ENCODE peak calls at places on chromosomes 3 and 15, in four cellular contexts. J is NCI-H774; O is activated CD4-positive, CD25-positive, alpha-beta regulatory T cell; A is NCI-H2081 treated with DMSO at 0.1 percent for 48 hours. H is an unnamed sample.

GRCh38 chr3:13507247-13507790 is 27.2 kb downstream of the HDAC11 start:
- DNase-seq in J (no peak), O (no peak), A (no peak), H (no peak)

GRCh38 chr3:107441617-107442016 is 64.4 kb downstream of the CCDC54 start:
- DNase-seq in O (no peak), J (no peak), A (no peak), H (no peak)

GRCh38 chr3:71512000-71512399 is 71.5 kb downstream of the FOXP1 start:
- DNase-seq in J (no peak), A (no peak), O (peak), H (no peak)

GRCh38 chr3:30649572-30650310 is 43.3 kb downstream of the TGFBR2 start:
- DNase-seq in A (no peak), O (no peak), J (no peak), H (no peak)

GRCh38 chr15:68843425-68844311 is 23.0 kb upstream of the ANP32A start:
- DNase-seq in J (no peak), O (no peak), A (no peak), H (no peak)

GRCh38 chr15:85112997-85113396 is 131.3 kb downstream of the PDE8A start:
- DNase-seq in A (no peak), J (no peak), O (no peak), H (no peak)

GRCh38 chr3:111359261-111360030 is 182.6 kb upstream of the CD96 start:
- DNase-seq in A (no peak), J (no peak), O (no peak), H (no peak)

GRCh38 chr3:176430244-176430893 is 766.9 kb downstream of the TBL1XR1 start:
- DNase-seq in J (peak), O (no peak), A (peak), H (peak)

GRCh38 chr3:15361494-15362214 is 29.3 kb upstream of the SH3BP5 start:
- DNase-seq in A (no peak), J (no peak), O (no peak), H (no peak)

GRCh38 chr3:2156244-2156847 is 57.7 kb downstream of the CNTN4 start:
- DNase-seq in A (no peak), J (no peak), O (no peak), H (no peak)

GRCh38 chr3:40713306-40713705 is 188.5 kb downstream of the ZNF621 start:
- DNase-seq in O (no peak), J (no peak), A (no peak), H (no peak)

GRCh38 chr15:96066852-96067490 is 263.5 kb upstream of the NR2F2 start:
- DNase-seq in A (no peak), O (no peak), J (no peak), H (no peak)

GRCh38 chr15:38688761-38689160 is 124.1 kb upstream of the RASGRP1 start:
- DNase-seq in A (no peak), J (no peak), O (peak), H (no peak)

GRCh38 chr3:38657369-38657768 is 7.9 kb upstream of the SCN5A start:
- DNase-seq in O (no peak), A (no peak), J (no peak), H (no peak)

GRCh38 chr15:81301385-81301784 is 22.6 kb downstream of the STARD5 start:
- DNase-seq in A (no peak), O (no peak), J (no peak), H (no peak)

GRCh38 chr3:187900961-187901755 is 155.9 kb upstream of the BCL6 start:
- DNase-seq in O (no peak), J (peak), A (no peak), H (no peak)

GRCh38 chr15:74598126-74598842 is 17.4 kb upstream of the CLK3 start:
- DNase-seq in J (peak), O (peak), A (no peak), H (peak)

GRCh38 chr15:38069001-38069400 is 134.6 kb downstream of the TMCO5A start:
- DNase-seq in O (no peak), J (no peak), A (no peak), H (no peak)

GRCh38 chr15:93029613-93030429 is 59.2 kb downstream of the RGMA start:
- DNase-seq in A (no peak), O (no peak), J (no peak), H (no peak)

GRCh38 chr3:85790445-85791030 is 831.7 kb downstream of the CADM2 start:
- DNase-seq in A (no peak), J (no peak), O (no peak), H (no peak)

GRCh38 chr3:139629033-139629432 is 48.7 kb downstream of the NMNAT3 start:
- DNase-seq in O (no peak), J (no peak), A (no peak), H (peak)

GRCh38 chr3:32423956-32424558 is 32.4 kb downstream of the CMTM7 start:
- DNase-seq in J (no peak), A (no peak), O (peak), H (no peak)

GRCh38 chr15:92944946-92945521 is 44.9 kb downstream of the CHD2 start:
- DNase-seq in O (no peak), J (no peak), A (no peak), H (no peak)

GRCh38 chr3:152436707-152437615 is 168.2 kb downstream of the MBNL1 start:
- DNase-seq in O (no peak), J (no peak), A (peak), H (no peak)

GRCh38 chr3:41907330-41908073 is 54.4 kb downstream of the ULK4 start:
- DNase-seq in J (no peak), A (no peak), O (no peak), H (no peak)

GRCh38 chr3:37779289-37780152 is 82.2 kb upstream of the CTDSPL start:
- DNase-seq in A (no peak), J (peak), O (no peak), H (peak)

GRCh38 chr3:126889276-126890201 is 93.4 kb upstream of the PLXNA1 start:
- DNase-seq in A (no peak), O (no peak), J (no peak), H (peak)

GRCh38 chr3:52056521-52056967 is at the start of gene DUSP7:
- DNase-seq in J (peak), O (peak), A (no peak), H (peak)

GRCh38 chr15:63049747-63050439 is 7.3 kb downstream of the TPM1 start:
- DNase-seq in J (no peak), O (no peak), A (no peak), H (no peak)

GRCh38 chr15:83565553-83566159 is 88.3 kb upstream of the ADAMTSL3 start:
- DNase-seq in J (peak), O (no peak), A (no peak), H (peak)

GRCh38 chr15:56537881-56538280 is 72.9 kb upstream of the MNS1 start:
- DNase-seq in O (no peak), J (no peak), A (no peak), H (no peak)